ENCODE peak calls at places on chromosomes 5 and 9, in eight cellular contexts. One of them, this sample, is unnamed.

GRCh38 chr9:127915801-127916664 is 808 bp downstream of the ST6GALNAC4 start:
- DNase-seq in dorsolateral prefrontal cortex: no peak
- DNase-seq in AG20443: no peak
- DNase-seq in Calu3: no peak
- DNase-seq in LoVo: no peak
- DNase-seq in transverse colon: peak
- DNase-seq in RWPE1: no peak
- DNase-seq in fibroblast of lung: no peak
- DNase-seq in this sample: no peak

GRCh38 chr9:125428060-125428481 is 166.4 kb downstream of the GAPVD1 start:
- DNase-seq in dorsolateral prefrontal cortex: no peak
- DNase-seq in AG20443: peak
- DNase-seq in Calu3: peak
- DNase-seq in LoVo: no peak
- DNase-seq in transverse colon: no peak
- DNase-seq in RWPE1: no peak
- DNase-seq in fibroblast of lung: no peak
- DNase-seq in this sample: no peak

GRCh38 chr5:88886756-88887741 is 4.1 kb upstream of the MEF2C start:
- DNase-seq in dorsolateral prefrontal cortex: no peak
- DNase-seq in AG20443: no peak
- DNase-seq in Calu3: no peak
- DNase-seq in LoVo: no peak
- DNase-seq in transverse colon: no peak
- DNase-seq in RWPE1: no peak
- DNase-seq in fibroblast of lung: no peak
- DNase-seq in this sample: no peak

GRCh38 chr9:132556226-132556625 is 26.2 kb upstream of the BARHL1 start:
- DNase-seq in dorsolateral prefrontal cortex: no peak
- DNase-seq in AG20443: no peak
- DNase-seq in Calu3: no peak
- DNase-seq in LoVo: no peak
- DNase-seq in transverse colon: no peak
- DNase-seq in RWPE1: no peak
- DNase-seq in fibroblast of lung: no peak
- DNase-seq in this sample: no peak

GRCh38 chr9:93668261-93668871 is 92.0 kb downstream of the PHF2 start:
- DNase-seq in dorsolateral prefrontal cortex: no peak
- DNase-seq in AG20443: no peak
- DNase-seq in Calu3: no peak
- DNase-seq in LoVo: no peak
- DNase-seq in transverse colon: peak
- DNase-seq in RWPE1: no peak
- DNase-seq in fibroblast of lung: no peak
- DNase-seq in this sample: no peak

GRCh38 chr5:132387649-132388117 is 18.2 kb downstream of the SLC22A5 start:
- DNase-seq in dorsolateral prefrontal cortex: no peak
- DNase-seq in AG20443: peak
- DNase-seq in Calu3: peak
- DNase-seq in LoVo: peak
- DNase-seq in transverse colon: peak
- DNase-seq in RWPE1: peak
- DNase-seq in fibroblast of lung: peak
- DNase-seq in this sample: no peak

GRCh38 chr9:9498147-9498546 is 1114.7 kb downstream of the PTPRD start:
- DNase-seq in dorsolateral prefrontal cortex: no peak
- DNase-seq in AG20443: no peak
- DNase-seq in Calu3: no peak
- DNase-seq in LoVo: no peak
- DNase-seq in transverse colon: no peak
- DNase-seq in RWPE1: no peak
- DNase-seq in fibroblast of lung: no peak
- DNase-seq in this sample: no peak

GRCh38 chr5:36877667-36878420 is 1.3 kb downstream of the NIPBL start:
- DNase-seq in dorsolateral prefrontal cortex: no peak
- DNase-seq in AG20443: no peak
- DNase-seq in Calu3: no peak
- DNase-seq in LoVo: peak
- DNase-seq in transverse colon: no peak
- DNase-seq in RWPE1: peak
- DNase-seq in fibroblast of lung: peak
- DNase-seq in this sample: no peak

GRCh38 chr9:14749738-14750137 is 27.2 kb upstream of the CER1 start:
- DNase-seq in dorsolateral prefrontal cortex: no peak
- DNase-seq in AG20443: no peak
- DNase-seq in Calu3: no peak
- DNase-seq in LoVo: no peak
- DNase-seq in transverse colon: no peak
- DNase-seq in RWPE1: no peak
- DNase-seq in fibroblast of lung: no peak
- DNase-seq in this sample: no peak

GRCh38 chr5:1033606-1034420 is 25.2 kb downstream of the NKD2 start:
- DNase-seq in dorsolateral prefrontal cortex: no peak
- DNase-seq in AG20443: no peak
- DNase-seq in Calu3: no peak
- DNase-seq in LoVo: no peak
- DNase-seq in transverse colon: no peak
- DNase-seq in RWPE1: no peak
- DNase-seq in fibroblast of lung: no peak
- DNase-seq in this sample: no peak

GRCh38 chr9:16627967-16628366 is 242.5 kb downstream of the BNC2 start:
- DNase-seq in dorsolateral prefrontal cortex: no peak
- DNase-seq in AG20443: peak
- DNase-seq in Calu3: no peak
- DNase-seq in LoVo: no peak
- DNase-seq in transverse colon: no peak
- DNase-seq in RWPE1: no peak
- DNase-seq in fibroblast of lung: peak
- DNase-seq in this sample: no peak